ENCODE peak calls at places on chromosomes 11 and 22, in nine cellular contexts. U is cardiac fibroblast, N is AG04449, X is fibroblast of lung, E is lower leg skin, L is H9, W is GM13976, M is thoracic aorta, A is sigmoid colon. H is an unnamed sample.

GRCh38 chr11:96259053-96259837 is 83.8 kb downstream of the MAML2 start:
- DNase-seq in X (peak), A (no peak), N (no peak), E (no peak), L (no peak), M (no peak), U (peak), W (no peak), H (no peak)

GRCh38 chr11:45155058-45155551 is 8.7 kb downstream of the PRDM11 start:
- DNase-seq in A (peak), E (peak), U (peak), N (no peak), L (no peak), M (no peak), W (no peak), X (no peak), H (peak)

GRCh38 chr11:94968334-94968958 is 4.9 kb downstream of the CWC15 start:
- DNase-seq in E (no peak), W (no peak), N (no peak), X (peak), A (no peak), L (no peak), M (no peak), U (peak), H (no peak)

GRCh38 chr11:73493838-73494598 is 103.9 kb downstream of the FAM168A start:
- DNase-seq in M (no peak), U (peak), E (no peak), L (peak), N (peak), W (no peak), X (peak), A (no peak), H (peak)

GRCh38 chr11:9562716-9563115 is 10.8 kb upstream of the WEE1 start:
- DNase-seq in N (no peak), M (no peak), X (no peak), E (no peak), W (no peak), A (no peak), L (no peak), U (no peak), H (no peak)

GRCh38 chr22:23652711-23653110 is 20.6 kb upstream of the DRICH1 start:
- DNase-seq in U (no peak), A (peak), W (no peak), L (no peak), M (no peak), X (no peak), E (no peak), N (no peak), H (no peak)

GRCh38 chr11:9855579-9856260 is 191.8 kb downstream of the SWAP70 start:
- DNase-seq in N (peak), M (no peak), L (no peak), X (peak), U (peak), W (no peak), A (no peak), E (no peak), H (no peak)

GRCh38 chr22:37610480-37611148 is 2.0 kb downstream of the GGA1 start:
- DNase-seq in L (no peak), M (no peak), E (no peak), N (no peak), A (no peak), U (no peak), W (no peak), X (no peak), H (peak)

GRCh38 chr11:93537022-93537421 is 6.2 kb downstream of the SMCO4 start:
- DNase-seq in E (no peak), X (no peak), U (no peak), M (no peak), A (no peak), L (no peak), W (no peak), N (no peak), H (peak)

GRCh38 chr11:573146-573759 is 3.0 kb upstream of the PHRF1 start:
- DNase-seq in U (no peak), X (no peak), L (no peak), W (no peak), E (no peak), M (no peak), N (no peak), A (no peak), H (no peak)

GRCh38 chr11:117878939-117879475 is 2.5 kb upstream of the FXYD6 start:
- DNase-seq in N (no peak), E (peak), U (no peak), A (no peak), X (no peak), L (no peak), M (no peak), W (no peak), H (no peak)

GRCh38 chr11:9260182-9261146 is 4.7 kb downstream of the DENND5A start:
- DNase-seq in E (no peak), M (no peak), L (no peak), A (no peak), N (no peak), U (peak), W (no peak), X (no peak), H (no peak)

GRCh38 chr11:16809901-16810668 is 71.6 kb downstream of the C11orf58 start:
- DNase-seq in M (no peak), N (no peak), E (peak), A (peak), U (peak), L (no peak), W (no peak), X (peak), H (no peak)

GRCh38 chr11:6771926-6772898 is at the start of gene OR2AG2:
- DNase-seq in X (no peak), M (no peak), A (no peak), W (peak), E (no peak), N (no peak), U (no peak), L (no peak), H (peak)

GRCh38 chr22:40055143-40055926 is 60.6 kb downstream of the FAM83F start:
- DNase-seq in N (no peak), A (no peak), W (peak), M (no peak), L (no peak), E (no peak), X (no peak), U (no peak), H (no peak)

GRCh38 chr11:114348200-114349191 is 51.8 kb downstream of the C11orf71 start:
- DNase-seq in M (no peak), W (no peak), E (no peak), X (peak), U (peak), N (no peak), A (no peak), L (peak), H (peak)

GRCh38 chr11:1073851-1074243 is 827 bp upstream of the MUC2 start:
- DNase-seq in A (no peak), X (no peak), U (no peak), E (no peak), M (no peak), L (no peak), W (no peak), N (no peak), H (no peak)

GRCh38 chr11:1160231-1161101 is 2.7 kb downstream of the MUC5AC start:
- DNase-seq in W (peak), E (peak), U (no peak), X (no peak), N (no peak), L (no peak), A (no peak), M (no peak), H (peak)

GRCh38 chr11:107646783-107647182 is 55.8 kb downstream of the ELMOD1 start:
- DNase-seq in A (no peak), W (no peak), X (no peak), E (no peak), U (no peak), L (no peak), M (no peak), N (no peak), H (no peak)

GRCh38 chr11:126703661-126704060 is 296.9 kb downstream of the KIRREL3 start:
- DNase-seq in W (no peak), U (no peak), E (no peak), A (no peak), N (no peak), X (peak), M (no peak), L (no peak), H (no peak)

GRCh38 chr22:30691204-30691603 is 3.5 kb upstream of the OSBP2 start:
- DNase-seq in E (no peak), N (no peak), X (no peak), A (no peak), W (no peak), M (no peak), L (no peak), U (no peak), H (no peak)

GRCh38 chr11:113286001-113286400 is 28.4 kb upstream of the TTC12 start:
- DNase-seq in N (no peak), X (no peak), E (peak), M (no peak), W (no peak), U (no peak), A (no peak), L (no peak), H (no peak)

GRCh38 chr11:65165847-65166317 is 4.2 kb upstream of the SPDYC start:
- DNase-seq in A (no peak), M (no peak), U (peak), E (no peak), X (no peak), N (no peak), W (no peak), L (no peak), H (no peak)

GRCh38 chr11:101912823-101913284 is 2.0 kb upstream of the CEP126 start:
- DNase-seq in M (no peak), L (no peak), W (no peak), E (no peak), N (no peak), X (peak), A (no peak), U (peak), H (no peak)

GRCh38 chr22:42174062-42174461 is 43.5 kb upstream of the CYP2D6 start:
- DNase-seq in M (no peak), L (no peak), W (no peak), U (no peak), E (no peak), A (no peak), X (peak), N (no peak), H (no peak)

GRCh38 chr11:21545701-21546100 is 647.2 kb upstream of the ANO5 start:
- DNase-seq in A (no peak), U (no peak), M (no peak), E (no peak), L (no peak), N (no peak), X (no peak), W (no peak), H (no peak)

GRCh38 chr22:24845036-24845918 is 39.3 kb downstream of the SGSM1 start:
- DNase-seq in X (peak), A (peak), W (no peak), E (no peak), L (no peak), U (peak), N (peak), M (peak), H (peak)

GRCh38 chr11:8442301-8442700 is 151.7 kb downstream of the STK33 start:
- DNase-seq in E (no peak), L (peak), W (no peak), U (no peak), X (no peak), A (no peak), M (no peak), N (no peak), H (no peak)

GRCh38 chr22:24337894-24338645 is 67.4 kb downstream of the SPECC1L start:
- DNase-seq in A (no peak), M (no peak), X (no peak), E (no peak), U (no peak), W (no peak), L (no peak), N (no peak), H (no peak)

GRCh38 chr22:26623984-26624383 is 2.2 kb downstream of the CRYBA4 start:
- DNase-seq in M (no peak), L (no peak), X (no peak), E (no peak), W (no peak), U (no peak), N (no peak), A (no peak), H (no peak)

GRCh38 chr22:31046591-31047226 is 34.4 kb upstream of the SMTN start:
- DNase-seq in U (peak), X (no peak), N (no peak), W (no peak), E (peak), M (no peak), A (peak), L (peak), H (peak)

DNA sequence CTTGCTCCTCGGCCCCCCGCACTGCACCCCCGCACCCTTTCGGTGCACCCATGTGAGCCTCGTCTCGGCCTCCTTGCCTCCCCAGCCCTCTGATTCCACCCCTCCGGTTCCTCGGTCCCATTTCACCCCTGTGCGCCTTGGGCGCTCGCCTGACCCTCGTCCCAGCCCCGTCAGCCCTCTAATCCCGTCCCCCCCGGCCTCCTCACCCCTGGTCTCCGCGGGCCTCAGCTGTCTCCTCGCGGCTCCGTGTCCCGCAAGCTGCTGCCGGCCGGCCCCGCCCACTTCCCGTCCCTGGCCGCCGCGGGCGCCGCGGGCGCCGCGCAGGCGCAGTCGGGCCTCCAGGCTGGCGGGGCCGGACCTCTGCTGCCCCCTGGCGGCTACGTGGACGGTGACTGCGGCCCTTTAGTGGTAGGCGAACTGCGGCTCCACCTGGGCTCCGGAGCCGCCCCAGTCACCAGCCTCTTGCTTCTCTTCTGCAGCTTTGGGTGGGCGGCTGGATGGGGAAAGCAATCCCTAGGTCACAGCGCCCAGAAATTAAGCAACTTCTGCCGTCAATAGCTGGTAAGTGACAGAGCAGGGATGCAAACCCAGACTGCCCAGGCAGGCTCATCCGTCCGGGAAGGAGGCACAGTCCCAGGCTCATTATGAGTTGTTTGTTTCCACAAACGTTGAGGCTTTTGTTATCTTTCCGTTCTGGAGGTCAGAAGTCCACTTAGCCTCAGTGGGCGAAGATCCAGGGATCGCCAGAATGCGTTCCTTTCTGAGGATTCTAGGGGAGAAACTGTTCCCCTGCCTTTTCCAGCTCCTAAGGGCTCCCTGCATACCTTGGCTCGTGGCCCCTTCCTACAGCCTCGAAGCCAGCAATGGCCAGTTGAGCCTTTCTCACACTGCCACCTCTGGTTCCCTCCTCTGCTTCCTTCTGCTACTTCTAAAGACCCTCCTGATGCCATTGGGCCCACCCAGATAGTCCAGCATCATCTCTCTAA is at the start of gene PPM1F:
- DNase-seq in A (peak), E (peak), M (no peak), X (peak), L (peak), U (peak), N (no peak), W (peak), H (peak)
- TF ChIP-seq CTCF in A (peak), E (no peak), M (peak), X (peak), L (peak), U (peak), N (peak), W (peak), H (peak)

GRCh38 chr11:74697722-74698121 is 33.5 kb downstream of the CHRDL2 start:
- DNase-seq in N (no peak), L (no peak), W (no peak), E (no peak), A (no peak), M (no peak), U (no peak), X (no peak), H (no peak)

GRCh38 chr11:74699615-74700396 is 31.4 kb downstream of the CHRDL2 start:
- DNase-seq in L (no peak), E (no peak), W (no peak), U (no peak), A (no peak), N (no peak), M (no peak), X (no peak), H (no peak)

GRCh38 chr11:74702383-74703007 is 28.7 kb downstream of the CHRDL2 start:
- DNase-seq in U (peak), X (peak), L (peak), W (peak), E (no peak), N (no peak), M (no peak), A (peak), H (peak)

GRCh38 chr11:74703211-74703610 is 28.0 kb downstream of the CHRDL2 start:
- DNase-seq in U (no peak), L (no peak), A (no peak), M (no peak), E (no peak), X (no peak), N (no peak), W (no peak), H (no peak)

DNA sequence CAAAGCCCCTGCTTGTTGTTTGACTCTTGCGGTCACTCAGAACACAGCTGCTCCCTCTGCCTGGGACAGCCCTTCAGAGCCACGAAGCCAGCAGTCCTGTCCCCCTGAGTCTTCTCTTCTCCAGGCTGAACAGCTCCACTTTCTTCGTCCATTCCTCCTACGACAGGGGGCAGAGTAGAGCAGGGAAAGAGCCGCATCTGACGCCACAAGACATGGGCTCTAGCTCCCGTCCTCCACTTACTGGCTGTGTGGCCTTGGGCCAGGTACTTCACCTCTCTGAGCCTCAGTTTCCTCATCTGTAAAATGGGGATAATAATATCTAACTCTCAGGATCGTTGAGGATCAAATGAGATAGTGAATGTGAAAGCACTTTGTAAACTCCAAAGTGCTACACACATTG is 29.9 kb downstream of the CHRDL2 start:
- DNase-seq in N (no peak), A (no peak), M (no peak), W (no peak), U (peak), E (no peak), L (peak), X (no peak), H (no peak)
- TF ChIP-seq CTCF in N (peak), A (no peak), M (no peak), W (peak), U (peak), E (no peak), L (peak), X (no peak), H (no peak)

DNA sequence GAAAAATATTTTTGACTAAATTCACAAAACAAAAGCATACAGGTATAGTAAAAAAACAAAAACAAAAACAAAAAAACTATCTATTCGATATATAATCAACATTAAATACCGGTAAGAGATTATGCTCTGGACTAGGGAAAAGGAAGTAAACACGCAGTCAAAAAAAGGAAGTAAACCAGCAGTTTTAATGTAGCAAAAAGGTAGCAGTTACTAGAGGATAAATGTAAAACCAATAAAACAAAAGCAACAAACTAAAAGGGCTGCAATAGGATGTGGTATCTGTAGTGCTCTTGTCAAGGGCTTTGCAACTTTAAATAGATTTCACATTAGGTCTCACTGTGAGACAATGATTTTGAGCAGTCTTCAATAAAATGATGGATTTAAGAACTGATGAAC is 2.4 kb downstream of the TRIM22 start:
- DNase-seq in E (no peak), X (no peak), U (no peak), N (no peak), A (no peak), M (no peak), L (no peak), W (no peak), H (no peak)
- TF ChIP-seq CTCF in E (no peak), X (no peak), U (no peak), N (no peak), A (no peak), M (no peak), L (no peak), W (no peak), H (no peak)

DNA sequence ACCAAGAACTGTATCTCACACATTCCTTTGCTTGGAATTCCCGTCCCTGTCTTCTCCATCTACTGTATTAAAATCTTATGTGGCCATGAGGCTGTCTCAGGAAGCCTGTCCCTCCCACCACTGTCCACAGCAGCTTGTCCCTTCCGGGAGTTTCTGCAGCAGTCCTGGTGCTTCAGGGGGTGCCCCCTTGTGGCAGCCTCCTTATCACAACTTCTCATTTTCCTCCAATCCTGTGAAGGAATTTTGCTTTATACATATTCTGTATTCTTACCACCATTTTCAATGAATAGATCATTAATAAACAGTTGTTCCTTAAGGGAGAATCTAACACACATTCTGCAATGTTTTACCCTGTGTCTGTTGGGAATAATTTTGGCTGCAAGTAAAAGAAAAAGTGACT is 220.4 kb upstream of the RAG2 start:
- DNase-seq in X (no peak), L (peak), A (no peak), U (no peak), M (no peak), N (no peak), W (peak), E (no peak), H (peak)
- TF ChIP-seq CTCF in X (no peak), L (peak), A (no peak), U (no peak), M (no peak), N (peak), W (peak), E (no peak), H (no peak)

DNA sequence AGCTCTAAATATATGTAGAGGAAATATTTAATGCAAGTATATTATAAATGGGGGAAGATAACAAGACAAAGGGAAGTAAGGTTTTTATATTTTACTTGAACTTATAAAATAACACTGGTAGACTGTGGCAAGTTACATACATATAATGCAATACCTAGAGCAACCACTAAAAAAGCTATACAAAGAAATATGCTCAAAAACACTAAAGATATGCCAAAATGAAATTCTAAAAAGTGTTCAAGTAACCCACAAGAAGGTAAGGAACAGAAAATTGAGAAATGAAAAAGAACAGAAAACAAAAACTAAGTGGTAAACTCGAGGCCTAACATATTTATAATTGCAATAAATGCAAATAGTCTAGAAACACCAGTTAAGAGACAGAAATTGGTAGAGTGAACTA is 32.5 kb downstream of the BTG4 start:
- DNase-seq in A (no peak), L (no peak), X (no peak), U (no peak), M (no peak), W (no peak), N (no peak), E (no peak), H (no peak)
- TF ChIP-seq CTCF in A (no peak), L (peak), X (no peak), U (no peak), M (no peak), W (no peak), N (no peak), E (no peak), H (peak)

H was measured in testis.